ENCODE peak calls at places on chromosomes 6 and 20, in nine cellular contexts. C, F, D, Q, S, I, L, O and W are unnamed samples.

GRCh38 chr20:6920991-6921613 is 153.6 kb downstream of the BMP2 start:
- DNase-seq in S (no peak), O (no peak), F (no peak), L (no peak), I (no peak), D (no peak), Q (no peak), C (no peak), W (no peak)

GRCh38 chr6:151352410-151353399 is 38.7 kb downstream of the ZBTB2 start:
- DNase-seq in O (no peak), I (no peak), Q (no peak), D (no peak), S (no peak), L (no peak), C (no peak), F (no peak), W (no peak)

GRCh38 chr20:31836853-31837608 is 8.4 kb downstream of the FOXS1 start:
- DNase-seq in C (no peak), O (no peak), Q (no peak), I (no peak), L (no peak), D (no peak), S (no peak), F (no peak), W (no peak)

GRCh38 chr20:41124451-41125094 is 12.8 kb upstream of the PLCG1 start:
- DNase-seq in C (no peak), L (no peak), I (no peak), F (no peak), O (no peak), S (no peak), Q (no peak), D (no peak), W (no peak)

GRCh38 chr6:111806561-111807497 is 66.4 kb downstream of the FYN start:
- DNase-seq in O (no peak), L (no peak), D (no peak), F (no peak), S (no peak), Q (no peak), C (no peak), I (no peak), W (no peak)

GRCh38 chr6:139514819-139515218 is 140.4 kb upstream of the CITED2 start:
- DNase-seq in L (no peak), S (no peak), I (no peak), F (no peak), D (no peak), O (no peak), C (no peak), Q (no peak), W (no peak)

GRCh38 chr6:21947751-21948386 is 349.0 kb downstream of the PRL start:
- DNase-seq in D (no peak), I (no peak), O (no peak), Q (no peak), L (no peak), S (no peak), C (no peak), F (no peak), W (no peak)

GRCh38 chr20:33837096-33837830 is 26.1 kb downstream of the CHMP4B start:
- DNase-seq in F (no peak), D (no peak), L (no peak), I (no peak), O (no peak), C (no peak), S (no peak), Q (no peak), W (no peak)

GRCh38 chr6:140441256-140441655 is 1066.8 kb upstream of the CITED2 start:
- DNase-seq in I (peak), L (peak), F (peak), S (peak), D (peak), C (peak), Q (peak), O (no peak), W (peak)

GRCh38 chr20:22861990-22862389 is 173.1 kb upstream of the SSTR4 start:
- DNase-seq in L (no peak), S (no peak), O (no peak), Q (no peak), F (no peak), C (no peak), I (no peak), D (no peak), W (no peak)

GRCh38 chr20:38973546-38974120 is 11.5 kb downstream of the DHX35 start:
- DNase-seq in I (peak), D (peak), O (no peak), F (peak), L (no peak), C (no peak), S (no peak), Q (no peak), W (no peak)

GRCh38 chr6:116003668-116004067 is 57.0 kb downstream of the FRK start:
- DNase-seq in C (no peak), L (no peak), F (no peak), O (no peak), I (no peak), D (no peak), Q (no peak), S (no peak), W (no peak)

GRCh38 chr6:127100510-127101140 is 17.8 kb upstream of the RSPO3 start:
- DNase-seq in I (no peak), S (no peak), F (no peak), L (peak), C (no peak), Q (no peak), O (no peak), D (no peak), W (no peak)

GRCh38 chr20:51019598-51020592 is 3.0 kb downstream of the KCNG1 start:
- DNase-seq in Q (no peak), F (no peak), O (no peak), S (no peak), I (no peak), D (no peak), C (no peak), L (no peak), W (no peak)

GRCh38 chr6:33014841-33015634 is 5.6 kb upstream of the HLA-DOA start:
- DNase-seq in Q (peak), I (peak), D (peak), L (peak), C (peak), S (no peak), O (no peak), F (no peak), W (no peak)

GRCh38 chr6:100209323-100210137 is 215.5 kb upstream of the MCHR2 start:
- DNase-seq in F (no peak), O (no peak), C (peak), I (no peak), S (no peak), Q (no peak), L (no peak), D (no peak), W (no peak)

GRCh38 chr20:3045816-3046676 is at the start of gene MRPS26:
- DNase-seq in L (peak), S (peak), I (peak), O (peak), Q (peak), F (peak), C (peak), D (peak), W (peak)
- TF ChIP-seq POLR2A in L (peak), S (no peak), I (peak), O (peak), Q (peak), F (peak), C (peak), D (peak), W (no peak)

GRCh38 chr6:43623880-43624785 is 4.9 kb downstream of the GTPBP2 start:
- DNase-seq in I (no peak), D (no peak), C (no peak), O (no peak), L (no peak), Q (no peak), F (no peak), S (no peak), W (no peak)
- TF ChIP-seq POLR2A in I (no peak), D (no peak), C (peak), O (no peak), L (no peak), Q (no peak), F (no peak), S (no peak), W (no peak)

GRCh38 chr20:59940129-59940955 is at the start of the genes FAM217B and PPP1R3D:
- DNase-seq in I (peak), D (peak), O (peak), C (peak), L (peak), F (peak), Q (peak), S (peak), W (peak)
- TF ChIP-seq POLR2A in I (peak), D (peak), O (no peak), C (peak), L (peak), F (peak), Q (peak), S (peak), W (peak)

DNA sequence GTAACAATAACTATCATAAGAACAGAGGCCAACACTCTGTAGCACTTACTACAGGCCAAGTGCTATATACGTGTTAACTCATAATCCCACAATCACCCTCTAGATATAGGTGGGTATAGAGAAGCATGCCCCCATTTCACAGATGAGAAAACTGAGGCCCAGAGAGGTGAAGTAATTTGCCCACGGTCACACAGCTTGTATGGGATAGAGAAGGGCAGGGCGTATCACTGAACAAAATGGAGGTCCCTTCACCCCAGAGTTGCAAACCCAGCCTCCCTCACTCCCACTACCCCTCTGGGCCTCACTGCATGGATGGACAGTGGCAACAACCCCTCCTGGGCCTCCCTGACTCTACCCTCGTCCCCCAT is 31.8 kb upstream of the PTGIS start:
- DNase-seq in I (no peak), L (no peak), Q (no peak), F (no peak), C (no peak), D (no peak), S (no peak), O (no peak), W (no peak)
- TF ChIP-seq POLR2A in I (no peak), L (no peak), Q (no peak), F (no peak), C (no peak), D (no peak), S (no peak), O (no peak), W (no peak)

DNA sequence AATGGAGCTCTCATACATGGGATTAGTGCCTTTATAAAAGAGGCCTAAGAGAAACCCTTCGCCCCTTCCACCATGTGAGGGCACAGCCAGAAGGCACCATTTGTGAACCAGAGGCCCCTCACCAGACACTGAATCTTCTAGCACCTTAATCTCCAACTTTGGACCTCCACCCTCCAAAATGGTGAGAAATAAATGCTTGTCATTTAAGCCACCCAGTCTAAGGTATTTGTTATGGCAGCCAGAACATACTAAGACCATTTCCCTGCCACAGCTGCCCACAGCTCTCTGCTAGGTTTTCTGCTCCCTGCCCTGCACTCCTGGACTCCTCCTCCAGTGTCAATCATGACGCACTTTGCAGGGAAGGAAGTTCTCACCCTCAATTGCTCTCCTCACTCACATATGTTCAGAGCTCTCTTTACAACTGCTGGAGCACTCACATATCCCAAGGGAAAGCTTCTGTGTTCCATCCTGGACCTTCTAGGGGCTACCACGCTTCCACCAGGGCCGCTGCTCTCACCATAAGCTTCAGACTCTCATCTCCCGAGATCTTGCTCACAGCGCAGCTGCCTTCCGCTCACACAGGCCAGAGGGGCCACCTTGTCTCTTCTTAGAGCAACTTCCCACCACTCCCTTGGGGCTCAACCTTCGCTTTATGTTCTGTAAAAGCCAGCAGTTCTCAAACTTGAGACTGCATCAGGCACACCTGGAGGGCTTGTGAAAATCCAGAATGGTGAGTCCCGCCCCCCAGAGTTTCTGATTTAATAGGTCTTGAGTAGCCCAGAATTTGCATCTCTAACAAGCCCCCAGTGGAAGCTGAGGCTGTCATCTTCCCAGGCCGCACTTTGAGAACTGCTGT is 1.6 kb upstream of the LY86 start:
- DNase-seq in C (no peak), L (no peak), S (no peak), O (no peak), D (no peak), Q (no peak), F (no peak), I (no peak), W (no peak)
- TF ChIP-seq POLR2A in C (no peak), L (no peak), S (no peak), O (no peak), D (no peak), Q (no peak), F (no peak), I (no peak), W (no peak)

DNA sequence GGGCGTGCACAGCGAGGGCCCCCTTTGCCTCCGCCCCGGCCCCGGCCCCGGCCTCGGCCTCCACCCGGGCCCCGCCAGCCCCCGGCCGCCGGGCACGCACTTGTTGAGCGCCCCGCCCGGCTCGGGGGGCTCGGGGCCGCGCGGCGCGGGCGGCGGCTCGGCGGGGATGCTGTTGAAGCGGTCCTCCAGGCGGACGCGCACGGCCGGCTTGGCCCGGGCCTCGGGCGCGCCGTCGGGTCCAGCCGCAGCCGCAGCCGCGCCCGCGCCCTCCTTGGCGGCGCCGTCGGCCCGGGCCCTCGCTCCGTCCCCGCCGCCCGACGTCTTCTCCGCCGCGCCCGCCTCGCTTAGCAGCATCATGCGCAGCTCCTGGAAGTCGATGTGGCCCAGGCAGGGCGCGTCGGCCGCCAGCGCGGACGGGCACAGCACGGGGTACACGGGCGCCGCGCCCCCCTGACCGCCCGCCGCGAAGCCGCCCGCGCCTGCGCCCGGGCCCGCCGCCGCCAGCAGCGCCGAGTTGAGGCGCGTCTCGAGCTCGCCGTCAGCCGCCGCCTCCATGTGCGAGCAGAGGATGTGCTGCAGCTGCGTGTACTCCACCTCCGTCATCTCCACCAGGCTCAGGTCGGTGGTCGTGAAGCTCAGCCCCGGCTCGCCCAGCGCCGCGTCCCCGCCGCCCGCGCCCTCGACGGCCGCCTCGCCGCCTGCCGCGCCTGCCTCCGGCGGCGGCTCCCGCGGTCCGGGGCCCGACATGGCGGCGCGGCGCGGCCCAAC is 514 bp downstream of the TCFL5 start:
- DNase-seq in S (no peak), F (no peak), I (no peak), Q (no peak), D (no peak), C (peak), O (peak), L (peak), W (no peak)
- TF ChIP-seq POLR2A in S (no peak), F (no peak), I (no peak), Q (no peak), D (no peak), C (no peak), O (no peak), L (no peak), W (no peak)

GRCh38 chr6:43973351-43973750 is 153.9 kb downstream of the MRPL14 start:
- DNase-seq in L (no peak), Q (no peak), I (peak), C (no peak), D (peak), O (peak), S (no peak), F (peak), W (peak)

GRCh38 chr6:43970913-43971775 is 156.1 kb downstream of the MRPL14 start:
- DNase-seq in F (peak), C (peak), O (peak), I (peak), L (no peak), Q (no peak), S (no peak), D (peak), W (no peak)

GRCh38 chr6:43971776-43972126 is 155.5 kb downstream of the MRPL14 start:
- DNase-seq in C (no peak), D (no peak), I (no peak), L (no peak), O (no peak), Q (no peak), F (no peak), S (no peak), W (no peak)

GRCh38 chr6:43972915-43973304 is 154.3 kb downstream of the MRPL14 start:
- DNase-seq in F (peak), I (peak), L (no peak), Q (no peak), O (peak), S (no peak), D (peak), C (no peak), W (peak)

DNA sequence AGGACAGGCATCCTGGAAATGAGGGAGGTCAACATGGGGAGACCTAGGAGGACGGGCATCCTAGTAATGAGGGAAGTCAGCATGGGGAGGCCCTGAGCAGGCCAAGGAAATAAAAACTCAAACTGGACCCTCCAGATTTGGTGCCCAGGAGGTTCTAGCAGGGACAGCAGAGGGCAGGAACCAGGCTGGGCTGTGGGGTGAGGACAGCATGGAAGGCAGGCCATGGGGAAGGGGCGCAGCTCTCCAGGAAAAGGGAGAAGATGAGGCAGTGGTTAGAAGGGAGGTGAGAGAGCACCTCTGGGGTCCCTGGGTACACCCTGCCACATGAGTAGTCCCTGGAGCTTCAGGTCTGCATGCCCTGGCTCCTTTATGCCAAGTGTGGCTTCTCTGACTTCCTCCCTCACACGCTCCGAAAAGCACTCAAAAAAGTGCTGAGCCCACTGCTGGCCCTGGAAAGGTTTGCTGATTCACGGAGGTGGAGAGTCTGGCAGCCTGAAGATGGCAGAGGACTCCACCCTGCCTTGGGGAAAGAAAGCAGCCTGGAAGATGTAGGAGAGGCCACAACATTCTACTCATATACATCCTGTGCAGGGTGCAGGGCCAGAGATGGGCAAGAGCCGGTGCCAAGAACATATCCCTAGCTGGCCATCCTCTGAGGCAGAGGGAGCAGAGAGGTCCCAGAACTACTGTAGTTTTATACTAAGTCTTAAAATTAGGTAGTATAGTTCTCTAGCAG is 154.9 kb downstream of the MRPL14 start:
- DNase-seq in O (peak), L (no peak), I (no peak), S (no peak), F (peak), C (peak), Q (no peak), D (peak), W (no peak)
- TF ChIP-seq POLR2A in O (no peak), L (no peak), I (no peak), S (no peak), F (no peak), C (peak), Q (no peak), D (no peak), W (no peak)

GRCh38 chr6:149032599-149033405 is 284.7 kb upstream of the TAB2 start:
- DNase-seq in F (peak), O (no peak), L (peak), C (no peak), D (peak), S (no peak), I (no peak), Q (peak), W (no peak)

GRCh38 chr6:149028767-149029405 is 282.1 kb downstream of the UST start:
- DNase-seq in C (peak), S (no peak), D (peak), F (peak), I (peak), O (no peak), L (peak), Q (peak), W (no peak)

GRCh38 chr6:149031545-149032317 is 284.9 kb downstream of the UST start:
- DNase-seq in F (no peak), Q (peak), I (no peak), S (no peak), D (no peak), L (peak), C (no peak), O (peak), W (no peak)

GRCh38 chr6:149033454-149034241 is 283.9 kb upstream of the TAB2 start:
- DNase-seq in D (no peak), S (no peak), L (no peak), F (no peak), I (no peak), O (no peak), C (no peak), Q (no peak), W (no peak)

GRCh38 chr6:149032318-149032598 is 285.3 kb upstream of the TAB2 start:
- DNase-seq in D (no peak), F (no peak), S (no peak), Q (no peak), O (no peak), I (no peak), L (no peak), C (no peak), W (no peak)
- TF ChIP-seq POLR2A in D (no peak), F (no peak), S (no peak), Q (no peak), O (no peak), I (no peak), L (no peak), C (no peak), W (no peak)

DNA sequence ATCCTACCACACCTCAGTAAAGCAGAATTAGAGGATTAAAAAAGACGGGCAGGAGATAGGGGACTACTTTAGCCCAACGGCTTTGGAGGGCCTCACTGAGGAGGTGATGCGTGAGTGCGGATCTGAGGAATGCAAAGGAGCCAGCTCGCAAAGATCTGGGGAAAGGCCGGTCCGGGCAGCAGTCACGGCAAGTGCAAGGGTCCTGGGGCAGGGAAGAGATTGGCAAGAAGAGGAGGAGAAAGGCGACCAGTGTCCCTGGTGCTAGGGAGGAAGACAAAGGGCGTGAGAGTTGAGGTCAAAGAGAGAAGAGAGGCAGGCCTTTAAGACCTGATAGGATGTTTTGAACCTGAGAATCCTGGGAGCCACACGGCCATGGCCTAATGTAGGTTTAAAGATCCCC is 86.8 kb downstream of the KCNB1 start:
- DNase-seq in F (no peak), D (no peak), O (no peak), S (no peak), Q (no peak), C (no peak), L (no peak), I (no peak), W (no peak)
- TF ChIP-seq POLR2A in F (no peak), D (no peak), O (no peak), S (no peak), Q (no peak), C (no peak), L (no peak), I (no peak), W (no peak)